ENCODE peak calls at places on chromosomes 3 and 15, in four cellular contexts. O is cardiac muscle cell, M is fibroblast of pulmonary artery, J is mucosa of descending colon. S is an unnamed sample.
A peak's percentile ranks its signal among the peaks of the same experiment; 100 is the strongest.

GRCh38 chr3:195005251-195005620 is 265.7 kb downstream of the XXYLT1 start:
- DNase-seq in O (no peak), M (no peak), J (no peak), S (no peak)

GRCh38 chr3:188900421-188900941 is 271.3 kb upstream of the TPRG1 start:
- DNase-seq in M (peak; percentile 93), J (no peak), O (peak; percentile 83), S (no peak)

GRCh38 chr3:124209426-124209825 is 217.5 kb upstream of the ROPN1 start:
- DNase-seq in J (no peak), M (no peak), O (peak; percentile 16), S (no peak)

GRCh38 chr15:48520376-48521155 is 124.9 kb downstream of the FBN1 start:
- DNase-seq in J (no peak), M (no peak), O (no peak), S (no peak)

GRCh38 chr3:94225176-94225742 is 162.4 kb downstream of the NSUN3 start:
- DNase-seq in J (no peak), O (no peak), M (peak; percentile 11), S (no peak)

GRCh38 chr3:185552358-185552877 is at the start of gene LIPH:
- DNase-seq in O (peak; percentile 32), J (peak; percentile 57), M (peak; percentile 27), S (no peak)

GRCh38 chr3:46348811-46349482 is 5.0 kb upstream of the CCR2 start:
- DNase-seq in J (no peak), O (no peak), M (no peak), S (no peak)

GRCh38 chr15:75840659-75841058 is 2.6 kb upstream of the UBE2Q2 start:
- DNase-seq in J (no peak), O (peak; percentile 84), M (peak; percentile 82), S (peak; percentile 54)

GRCh38 chr3:79052054-79052681 is 715.6 kb downstream of the ROBO1 start:
- DNase-seq in J (no peak), O (no peak), M (no peak), S (no peak)

GRCh38 chr3:136883967-136884720 is 22.1 kb downstream of the NCK1 start:
- DNase-seq in J (no peak), M (no peak), O (no peak), S (no peak)

GRCh38 chr3:106629215-106629832 is 747.9 kb upstream of the CCDC54 start:
- DNase-seq in O (no peak), J (no peak), M (no peak), S (no peak)

GRCh38 chr3:129936757-129937156 is 37.8 kb upstream of the TRH start:
- DNase-seq in J (peak; percentile 35), M (peak; percentile 70), O (peak; percentile 70), S (peak; percentile 38)

GRCh38 chr3:100455841-100456550 is 36.4 kb upstream of the TMEM45A start:
- DNase-seq in M (no peak), J (no peak), O (no peak), S (no peak)

GRCh38 chr15:29522373-29523276 is 253.0 kb upstream of the NSMCE3 start:
- DNase-seq in J (no peak), M (no peak), O (no peak), S (no peak)

GRCh38 chr3:29201609-29202008 is 79.3 kb upstream of the RBMS3 start:
- DNase-seq in M (no peak), J (no peak), O (no peak), S (no peak)

GRCh38 chr15:27690290-27690689 is 408.8 kb downstream of the OCA2 start:
- DNase-seq in O (no peak), M (no peak), J (no peak), S (no peak)
- TF ChIP-seq CTCF in O (no peak), M (no peak), J (no peak), S (no peak)

GRCh38 chr15:64092864-64093626 is 593 bp downstream of the CIAO2A start:
- DNase-seq in J (peak; percentile 68), O (peak; percentile 61), M (peak; percentile 53), S (no peak)

GRCh38 chr15:64093627-64094417 is at the start of gene CIAO2A:
- DNase-seq in M (peak; percentile 99), J (peak; percentile 93), O (peak; percentile 99), S (peak; percentile 91)

GRCh38 chr15:64095795-64096485 is at the start of gene SNX1:
- DNase-seq in J (peak; percentile 96), O (peak; percentile 97), M (peak; percentile 96), S (peak; percentile 86)

GRCh38 chr15:64096486-64097431 is 977 bp downstream of the SNX1 start:
- DNase-seq in M (peak; percentile 64), J (peak; percentile 29), O (peak; percentile 55), S (no peak)

DNA sequence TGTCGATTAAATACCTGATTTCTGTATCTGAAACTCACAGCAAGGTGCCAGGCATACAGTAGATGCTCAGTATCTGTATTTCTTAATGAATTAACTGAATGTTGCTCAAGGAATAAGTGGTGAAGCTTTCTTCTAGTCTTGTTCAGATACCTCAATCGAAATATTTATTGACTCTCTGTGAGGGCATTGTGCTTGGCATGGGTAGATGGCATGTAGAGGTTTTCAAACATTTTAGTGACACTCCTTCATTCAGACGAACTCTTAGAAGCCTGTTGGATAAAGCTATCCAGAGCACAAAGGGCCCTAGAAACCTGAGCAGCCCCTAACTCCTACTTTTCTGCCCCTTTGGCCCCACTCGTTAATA is 369 bp upstream of the SNX1 start:
- DNase-seq in J (no peak), M (no peak), O (no peak), S (no peak)
- H3K4me3 ChIP-seq in J (no peak overlapping the region), M (peak overlapping the region; percentile 93), O (peak overlapping the region; percentile 70), S (peak overlapping the region; percentile 89)

GRCh38 chr3:49680493-49681231 is 6.5 kb downstream of the APEH start:
- DNase-seq in J (no peak), M (no peak), O (no peak), S (no peak)
- TF ChIP-seq CTCF in J (no peak), M (no peak), O (no peak), S (no peak)

GRCh38 chr3:179526989-179527391 is 35.7 kb upstream of the ACTL6A start:
- DNase-seq in M (peak; percentile 94), O (peak; percentile 93), J (no peak), S (no peak)
- H3K4me3 ChIP-seq in M (peak overlapping the region; percentile 21), O (no peak overlapping the region), J (no peak overlapping the region), S (no peak overlapping the region)

GRCh38 chr3:37741644-37742043 is 120.0 kb upstream of the CTDSPL start:
- DNase-seq in O (peak; percentile 21), M (no peak), J (peak; percentile 55), S (no peak)
- TF ChIP-seq CTCF in O (peak; percentile 14), M (no peak), J (no peak), S (peak; percentile 56)

GRCh38 chr15:88255496-88256171 is 905 bp downstream of the NTRK3 start:
- DNase-seq in O (peak; percentile 58), J (no peak), M (peak; percentile 45), S (peak; percentile 26)
- H3K4me3 ChIP-seq in O (peak overlapping the region; percentile 62), J (no peak overlapping the region), M (peak overlapping the region; percentile 41), S (peak overlapping the region; percentile 40)

GRCh38 chr3:163946785-163947184 is 1131.5 kb downstream of the SI start:
- DNase-seq in J (no peak), M (no peak), O (no peak), S (no peak)

GRCh38 chr3:163952499-163952898 is 1125.8 kb downstream of the SI start:
- DNase-seq in O (no peak), J (no peak), M (no peak), S (no peak)

GRCh38 chr3:163953526-163953925 is 1124.8 kb downstream of the SI start:
- DNase-seq in M (no peak), O (no peak), J (peak; percentile 20), S (no peak)

GRCh38 chr3:163951397-163951987 is 1126.8 kb downstream of the SI start:
- DNase-seq in J (no peak), M (no peak), O (no peak), S (no peak)
- TF ChIP-seq CTCF in J (no peak), M (no peak), O (no peak), S (peak; percentile 11)

GRCh38 chr15:45199136-45199810 is 11.5 kb upstream of the SHF start:
- DNase-seq in J (peak; percentile 61), M (no peak), O (no peak), S (no peak)

GRCh38 chr15:45198337-45199135 is 10.8 kb upstream of the SHF start:
- DNase-seq in J (peak; percentile 94), O (peak; percentile 98), M (peak; percentile 99), S (peak; percentile 98)

GRCh38 chr15:45200799-45201556 is 13.2 kb upstream of the SHF start:
- DNase-seq in J (peak; percentile 91), O (peak; percentile 84), M (peak; percentile 84), S (peak; percentile 82)

GRCh38 chr15:45200001-45200798 is 12.4 kb upstream of the SHF start:
- DNase-seq in J (peak; percentile 96), O (peak; percentile 92), M (peak; percentile 93), S (peak; percentile 100)

GRCh38 chr15:45197512-45197911 is 9.7 kb upstream of the SHF start:
- DNase-seq in O (no peak), J (no peak), M (no peak), S (no peak)
- H3K4me3 ChIP-seq in O (peak overlapping the region; percentile 44), J (no peak overlapping the region), M (peak overlapping the region; percentile 87), S (no peak overlapping the region)

GRCh38 chr15:70854669-70854976 is 666 bp upstream of the LARP6 start:
- DNase-seq in M (peak; percentile 46), O (peak; percentile 46), J (no peak), S (no peak)
- TF ChIP-seq CTCF in M (no peak), O (peak; percentile 9), J (no peak), S (no peak)